ENCODE peak calls at places on chromosomes 5 and 9, in nine cellular contexts. K is right lobe of liver, E is esophagus muscularis mucosa, J is testis, Z is tibial nerve, M is A549, F is HCT116, D is gastrocnemius medialis, W is adrenal gland. O is an unnamed sample. For H3K4me1, the result is how much of the 10 kb centered on the place peaks cover.

GRCh38 chr5:159051431-159052281 is 48.1 kb downstream of the EBF1 start:
- DNase-seq in E (no peak), W (no peak), F (no peak), K (peak), M (no peak), D (no peak), J (peak), Z (peak), O (peak)

GRCh38 chr5:15009420-15009819 is 137.8 kb upstream of the ANKH start:
- DNase-seq in J (no peak), M (peak), Z (no peak), E (no peak), D (no peak), F (peak), W (peak), K (peak), O (peak)

GRCh38 chr9:2709645-2710101 is 7.6 kb upstream of the KCNV2 start:
- DNase-seq in K (no peak), M (no peak), D (no peak), E (no peak), W (no peak), J (no peak), Z (no peak), F (no peak), O (no peak)

GRCh38 chr9:93593144-93593655 is 16.8 kb downstream of the PHF2 start:
- DNase-seq in W (no peak), F (no peak), K (no peak), E (no peak), J (no peak), M (no peak), Z (no peak), D (no peak), O (no peak)

GRCh38 chr9:35518981-35519679 is 29.2 kb downstream of the RUSC2 start:
- DNase-seq in Z (no peak), F (no peak), M (no peak), K (no peak), J (no peak), E (no peak), W (no peak), D (peak), O (peak)

GRCh38 chr9:113360242-113360842 is 11.0 kb downstream of the BSPRY start:
- DNase-seq in J (no peak), M (no peak), D (no peak), F (no peak), Z (no peak), W (no peak), E (no peak), K (no peak), O (no peak)

GRCh38 chr5:88092358-88092757 is 176.3 kb downstream of the TMEM161B start:
- DNase-seq in Z (no peak), W (no peak), D (no peak), E (no peak), J (no peak), K (no peak), F (no peak), M (no peak), O (no peak)

GRCh38 chr9:68931821-68932220 is 82.1 kb downstream of the PRKACG start:
- DNase-seq in F (no peak), J (peak), E (no peak), M (no peak), W (no peak), Z (no peak), D (no peak), K (no peak), O (no peak)

GRCh38 chr9:74245871-74246552 is 251.1 kb upstream of the RORB start:
- DNase-seq in Z (no peak), M (no peak), K (no peak), W (no peak), J (no peak), D (no peak), E (no peak), F (no peak), O (no peak)

GRCh38 chr5:52989781-52990530 is 804 bp downstream of the ITGA2 start:
- DNase-seq in J (peak), K (peak), E (no peak), D (no peak), Z (no peak), W (peak), F (peak), M (peak), O (peak)

GRCh38 chr9:20292002-20292401 is 330.3 kb downstream of the MLLT3 start:
- DNase-seq in W (peak), Z (no peak), F (peak), J (no peak), M (peak), D (no peak), K (no peak), E (no peak), O (no peak)

GRCh38 chr9:132351404-132352050 is 3.3 kb downstream of the SETX start:
- DNase-seq in Z (no peak), D (no peak), W (no peak), F (no peak), M (no peak), E (no peak), K (no peak), J (no peak), O (no peak)

GRCh38 chr9:37990404-37991015 is 78.5 kb downstream of the SHB start:
- DNase-seq in M (no peak), J (no peak), E (no peak), K (no peak), W (no peak), D (no peak), Z (no peak), F (no peak), O (no peak)

GRCh38 chr9:82721596-82721995 is 341.3 kb downstream of the RASEF start:
- DNase-seq in D (no peak), W (no peak), F (no peak), K (no peak), E (no peak), Z (no peak), M (no peak), J (no peak), O (no peak)

GRCh38 chr5:177444106-177445051 is 2.2 kb upstream of the PRR7 start:
- DNase-seq in F (no peak), W (no peak), M (no peak), E (no peak), Z (no peak), J (no peak), K (no peak), D (no peak), O (no peak)

GRCh38 chr9:94173632-94174031 is 85.5 kb upstream of the ZNF169 start:
- DNase-seq in D (no peak), Z (no peak), J (no peak), W (no peak), E (no peak), M (no peak), F (no peak), K (no peak), O (no peak)

GRCh38 chr9:91777437-91777836 is 172.6 kb downstream of the ROR2 start:
- DNase-seq in W (no peak), M (no peak), Z (no peak), D (no peak), J (no peak), E (no peak), F (no peak), K (no peak), O (no peak)

GRCh38 chr9:1707291-1707690 is 307.9 kb upstream of the SMARCA2 start:
- DNase-seq in M (no peak), K (no peak), E (no peak), D (no peak), F (no peak), J (no peak), Z (no peak), W (no peak), O (no peak)

GRCh38 chr9:72661401-72662135 is 140.2 kb downstream of the TMC1 start:
- DNase-seq in M (no peak), K (no peak), E (no peak), F (no peak), W (no peak), D (no peak), Z (no peak), J (no peak), O (no peak)

GRCh38 chr5:6404129-6404528 is 25.8 kb upstream of the MED10 start:
- DNase-seq in W (no peak), J (no peak), Z (no peak), M (no peak), E (peak), D (no peak), F (no peak), K (no peak), O (no peak)

DNA sequence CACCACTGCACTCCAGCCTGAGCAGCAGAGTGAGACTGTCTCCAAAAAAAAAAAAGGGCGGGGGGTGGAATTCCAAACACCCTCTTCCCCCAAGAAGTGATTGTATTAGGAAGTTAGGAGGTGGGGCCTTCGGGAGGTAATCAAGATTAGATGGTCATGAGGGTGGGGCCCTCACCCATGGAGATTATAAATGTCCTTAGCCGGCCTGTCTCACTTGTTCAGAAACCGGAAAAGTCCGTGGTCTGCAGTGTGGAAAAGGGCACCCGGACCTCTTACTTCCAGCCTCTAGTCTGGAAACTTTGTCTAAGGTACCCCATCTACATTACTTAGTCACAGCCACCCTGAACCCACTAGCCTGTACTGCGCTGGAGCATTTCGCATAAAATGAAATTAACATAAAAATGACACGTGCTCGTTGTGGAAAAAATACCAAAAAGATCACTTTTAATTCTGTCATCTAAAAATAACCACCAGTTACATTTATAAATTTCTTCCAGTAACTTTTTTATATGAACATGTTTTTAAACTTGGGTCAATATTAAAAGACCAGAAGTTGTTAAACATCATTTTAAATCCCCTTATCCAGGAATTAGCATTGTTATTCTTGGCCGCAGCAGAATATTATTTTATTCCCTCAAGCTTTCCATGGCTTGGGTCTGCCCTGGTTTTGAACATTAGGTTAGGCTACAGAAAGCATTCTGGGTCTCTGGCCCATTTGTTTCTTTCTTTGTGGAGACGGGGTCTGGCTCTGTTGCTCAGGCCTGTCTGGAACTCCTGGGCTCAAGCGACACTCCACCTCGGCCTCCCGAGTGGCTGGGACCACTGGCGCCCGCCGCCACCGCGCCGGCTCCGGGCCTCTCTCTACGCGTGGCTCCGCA is 1.1 kb upstream of the CKS2 start:
- DNase-seq in K (no peak), F (peak), E (no peak), J (no peak), Z (no peak), M (no peak), W (no peak), D (no peak), O (no peak)
- TF ChIP-seq POLR2A in K (no peak), F (peak), E (no peak), J (no peak), Z (no peak), M (no peak), W (no peak), D (no peak), O (no peak)

GRCh38 chr5:80961376-80962281 is 1.5 kb downstream of the RASGRF2 start:
- DNase-seq in J (no peak), M (no peak), Z (no peak), E (no peak), W (no peak), D (no peak), K (no peak), F (no peak), O (no peak)
- H3K27ac ChIP-seq in J (peak), M (peak), Z (peak), E (peak), W (no peak), D (peak), K (no peak), F (no peak), O (no peak)

DNA sequence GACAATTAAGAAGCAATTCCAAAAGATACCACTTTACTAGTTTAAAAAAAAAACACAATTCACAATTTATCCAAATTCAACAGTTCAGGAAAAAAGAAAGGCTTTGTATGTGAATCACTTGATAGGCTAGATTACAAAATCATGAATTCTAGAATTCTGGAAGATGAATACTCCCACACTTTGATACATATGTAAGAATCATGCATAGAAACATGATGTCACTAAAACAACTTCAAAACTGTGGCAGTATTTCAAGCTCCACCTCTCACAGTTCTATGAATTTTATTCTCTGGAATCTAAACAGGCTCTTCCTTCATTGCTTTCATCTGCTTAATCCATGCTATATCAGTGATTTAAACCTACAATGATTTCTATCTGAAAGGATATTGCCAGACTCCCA is 51.0 kb downstream of the GNAQ start:
- DNase-seq in Z (no peak), E (no peak), J (no peak), M (no peak), W (no peak), F (no peak), K (no peak), D (no peak), O (no peak)
- H3K4me1 ChIP-seq in Z (half or more), E (half or more), J (under half), M (half or more), W (half or more), F (under half), K (under half), D (half or more), O (under half)

DNA sequence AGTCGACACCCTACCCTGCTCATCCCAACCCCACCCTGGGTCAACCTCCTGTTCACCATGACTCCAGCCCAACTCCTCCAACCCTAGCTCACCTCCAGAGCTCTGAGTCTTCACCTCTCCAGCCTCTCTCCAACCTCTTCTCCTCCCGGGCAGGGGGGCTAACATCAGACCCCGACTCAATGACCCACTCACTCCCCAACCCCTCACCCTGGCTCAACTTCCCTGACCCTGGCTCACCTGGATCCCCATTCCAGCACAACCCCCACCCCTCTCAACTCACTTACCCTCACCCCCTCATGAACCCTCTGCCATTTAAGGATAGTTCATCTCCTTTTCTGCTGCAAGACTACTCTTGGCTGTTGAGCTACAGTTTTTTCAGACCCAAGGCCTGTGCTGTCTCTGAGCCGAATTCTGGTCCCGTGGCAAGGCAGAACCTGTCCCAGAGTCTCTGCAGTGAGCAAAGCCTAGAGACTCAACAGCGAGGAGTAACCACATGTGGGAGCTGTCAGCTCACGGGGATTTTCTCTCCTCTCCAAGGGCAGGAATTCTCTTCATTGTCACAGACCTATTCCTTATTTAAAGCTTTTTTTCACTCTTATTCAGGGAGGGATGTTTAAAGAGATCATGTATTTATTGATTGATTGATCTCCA is 29.8 kb downstream of the ANKRD33B start:
- DNase-seq in W (no peak), J (peak), F (no peak), D (no peak), E (no peak), K (peak), M (no peak), Z (no peak), O (no peak)
- TF ChIP-seq POLR2A in W (no peak), J (no peak), F (no peak), D (no peak), E (no peak), K (no peak), M (no peak), Z (no peak), O (no peak)

GRCh38 chr9:32707326-32707725 is 71.9 kb upstream of the TAF1L start:
- DNase-seq in E (no peak), W (no peak), D (no peak), J (no peak), Z (no peak), K (no peak), M (no peak), F (no peak), O (no peak)
- H3K27ac ChIP-seq in E (no peak), W (no peak), D (no peak), J (no peak), Z (no peak), K (no peak), M (no peak), F (no peak), O (no peak)

GRCh38 chr9:134396825-134397224 is 70.6 kb downstream of the RXRA start:
- DNase-seq in F (no peak), J (no peak), K (no peak), D (no peak), M (no peak), Z (no peak), W (no peak), E (no peak), O (no peak)
- H3K4me1 ChIP-seq in F (under half), J (under half), K (under half), D (half or more), M (under half), Z (half or more), W (under half), E (half or more), O (under half)

DNA sequence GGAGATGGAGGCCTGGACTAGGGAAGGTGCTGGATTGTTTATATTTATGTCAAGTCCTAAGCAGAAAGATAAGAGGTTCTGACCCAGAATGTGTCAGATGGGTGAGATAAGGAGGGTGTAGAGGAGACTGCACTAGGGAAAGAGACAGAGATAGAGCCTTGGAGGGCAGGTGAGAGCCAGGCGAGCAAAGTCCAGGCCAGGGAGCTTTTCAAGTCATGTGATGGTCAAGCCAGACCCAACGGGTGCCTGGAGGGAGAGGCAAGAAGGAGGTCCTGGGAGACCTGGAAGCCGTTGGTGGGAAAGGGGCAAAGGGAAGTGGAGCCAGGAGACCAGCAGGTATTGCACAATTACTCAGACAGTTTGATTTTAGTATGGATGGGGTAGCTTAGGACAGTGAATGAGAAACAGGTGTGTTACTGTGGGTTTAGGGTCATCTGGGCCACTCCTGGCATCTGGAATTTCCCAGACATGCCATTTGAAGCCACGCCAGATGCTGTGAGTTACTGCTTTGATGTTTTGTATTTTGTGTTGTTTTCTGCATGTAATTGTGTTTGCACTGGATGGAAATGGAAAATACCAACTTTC is 5.0 kb downstream of the SECISBP2 start:
- DNase-seq in K (no peak), F (no peak), E (no peak), Z (no peak), W (no peak), D (no peak), J (no peak), M (no peak), O (no peak)
- TF ChIP-seq POLR2A in K (no peak), F (no peak), E (no peak), Z (no peak), W (no peak), D (no peak), J (no peak), M (no peak), O (no peak)

GRCh38 chr5:172171118-172171775 is 16.8 kb downstream of the STK10 start:
- DNase-seq in F (no peak), J (no peak), W (no peak), D (no peak), M (no peak), E (no peak), Z (no peak), K (no peak), O (no peak)
- H3K27ac ChIP-seq in F (no peak), J (no peak), W (no peak), D (no peak), M (no peak), E (no peak), Z (no peak), K (no peak), O (no peak)